ENCODE peak calls at places on chromosome 17, in nine cellular contexts. O is immature natural killer cell; C is CD4-positive, alpha-beta T cell; H is CD8-positive, alpha-beta T cell; W is mucosa of descending colon; N is WTC11; E is LHCN-M2; I is BJ; S is NAMALWA. K is an unnamed sample.
A peak's percentile ranks its signal among the peaks of the same experiment; 100 is the strongest.

GRCh38 chr17:28898261-28898955 is 875 bp upstream of the FLOT2 start:
- DNase-seq in O (no peak), C (no peak), H (no peak), W (no peak), N (no peak), E (no peak), I (no peak), S (no peak), K (no peak)

GRCh38 chr17:67161573-67161972 is 83.4 kb downstream of the HELZ start:
- DNase-seq in O (no peak), C (no peak), H (no peak), W (no peak), N (no peak), E (no peak), I (no peak), S (no peak), K (no peak)

GRCh38 chr17:45288825-45289224 is 26.9 kb upstream of the SPATA32 start:
- DNase-seq in O (no peak), C (no peak), H (no peak), W (no peak), N (no peak), E (no peak), I (no peak), S (no peak), K (no peak)

GRCh38 chr17:2239170-2239551 is 64.4 kb downstream of the SMG6 start:
- DNase-seq in O (no peak), C (no peak), H (no peak), W (no peak), N (no peak), E (no peak), I (no peak), S (no peak), K (no peak)

GRCh38 chr17:12673788-12674187 is 8.1 kb downstream of the MYOCD start:
- DNase-seq in O (no peak), C (no peak), H (no peak), W (no peak), N (no peak), E (no peak), I (no peak), S (no peak), K (no peak)

GRCh38 chr17:80289631-80290030 is 29.0 kb downstream of the RNF213 start:
- DNase-seq in O (no peak), C (no peak), H (no peak), W (no peak), N (no peak), E (no peak), I (no peak), S (no peak), K (no peak)

GRCh38 chr17:46876353-46876887 is 25.0 kb downstream of the WNT9B start:
- DNase-seq in O (no peak), C (no peak), H (no peak), W (peak; percentile 75), N (peak; percentile 62), E (no peak), I (no peak), S (peak; percentile 62), K (no peak)

GRCh38 chr17:58308173-58308984 is 20.2 kb downstream of the TSPOAP1 start:
- DNase-seq in O (no peak), C (no peak), H (no peak), W (no peak), N (peak; percentile 75), E (no peak), I (no peak), S (no peak), K (no peak)

GRCh38 chr17:17824780-17825614 is 11.8 kb downstream of the SREBF1 start:
- DNase-seq in O (no peak), C (no peak), H (no peak), W (no peak), N (no peak), E (peak; percentile 42), I (no peak), S (peak; percentile 20), K (no peak)

GRCh38 chr17:19755821-19756510 is 7.9 kb upstream of the ALDH3A1 start:
- DNase-seq in O (no peak), C (no peak), H (no peak), W (no peak), N (no peak), E (no peak), I (no peak), S (no peak), K (no peak)

GRCh38 chr17:64662774-64663367 is 764 bp upstream of the SMURF2 start:
- DNase-seq in O (no peak), C (no peak), H (no peak), W (no peak), N (no peak), E (no peak), I (no peak), S (no peak), K (no peak)